ENCODE peak calls at places on chromosomes 5 and 9, in seven cellular contexts. S, I, Y, V, E, M and X are unnamed samples.

GRCh38 chr9:79221084-79221483 is 350.7 kb upstream of the TLE4 start:
- DNase-seq in E (no peak), S (no peak), I (no peak), M (no peak), Y (no peak), V (no peak), X (peak; percentile 87)

GRCh38 chr5:68479524-68479923 is 264.0 kb downstream of the PIK3R1 start:
- DNase-seq in V (no peak), I (peak; percentile 22), S (no peak), M (no peak), E (no peak), Y (no peak), X (no peak)

GRCh38 chr5:142432369-142432863 is 107.6 kb upstream of the SPRY4 start:
- DNase-seq in V (no peak), I (peak; percentile 25), Y (no peak), E (peak; percentile 72), M (peak; percentile 41), S (no peak), X (no peak)

GRCh38 chr5:154395407-154396106 is 50.2 kb upstream of the SAP30L start:
- DNase-seq in I (no peak), V (no peak), Y (no peak), S (no peak), M (no peak), E (peak; percentile 47), X (no peak)

GRCh38 chr5:142874537-142874936 is 104.4 kb downstream of the ARHGAP26 start:
- DNase-seq in S (no peak), Y (no peak), E (peak; percentile 95), I (peak; percentile 74), M (peak; percentile 84), V (peak; percentile 64), X (peak; percentile 37)

GRCh38 chr5:132074772-132075718 is 1.5 kb downstream of the CSF2 start:
- DNase-seq in I (no peak), E (no peak), V (no peak), S (no peak), Y (no peak), M (peak; percentile 88), X (no peak)

GRCh38 chr5:139391570-139392323 is 2.0 kb upstream of the MZB1 start:
- DNase-seq in Y (no peak), V (no peak), M (no peak), E (peak; percentile 71), I (no peak), S (no peak), X (no peak)

GRCh38 chr5:91425046-91425445 is 41.9 kb upstream of the ARRDC3 start:
- DNase-seq in E (no peak), M (no peak), I (no peak), S (no peak), Y (no peak), V (no peak), X (no peak)

GRCh38 chr9:13139641-13140171 is 139.8 kb downstream of the MPDZ start:
- DNase-seq in Y (no peak), I (no peak), V (no peak), S (no peak), M (no peak), E (no peak), X (peak; percentile 92)

GRCh38 chr5:153965102-153965645 is 73.5 kb downstream of the FAM114A2 start:
- DNase-seq in Y (no peak), V (peak; percentile 32), M (no peak), S (no peak), E (peak; percentile 16), I (no peak), X (peak; percentile 18)

GRCh38 chr5:73129143-73129542 is 8.8 kb downstream of the TMEM171 start:
- DNase-seq in V (no peak), E (no peak), Y (no peak), I (no peak), S (no peak), M (no peak), X (no peak)

GRCh38 chr5:173628501-173628900 is 12.1 kb upstream of the BOD1 start:
- DNase-seq in S (no peak), V (no peak), E (no peak), I (no peak), Y (no peak), M (no peak), X (no peak)

GRCh38 chr9:2418619-2419018 is 203.0 kb upstream of the VLDLR start:
- DNase-seq in E (no peak), S (no peak), V (no peak), Y (no peak), M (no peak), I (no peak), X (peak; percentile 39)

GRCh38 chr9:130732131-130732530 is 38.6 kb downstream of the EXOSC2 start:
- DNase-seq in S (no peak), I (no peak), V (no peak), Y (no peak), M (no peak), E (no peak), X (no peak)

GRCh38 chr5:134511796-134512660 is 13.4 kb upstream of the JADE2 start:
- DNase-seq in S (no peak), I (peak; percentile 72), E (peak; percentile 73), Y (peak; percentile 46), V (peak; percentile 94), M (peak; percentile 73), X (peak; percentile 40)
- TF ChIP-seq CTCF in S (peak; percentile 22), I (peak; percentile 54), E (peak; percentile 56), Y (no peak), V (no peak), M (no peak), X (no peak)

DNA sequence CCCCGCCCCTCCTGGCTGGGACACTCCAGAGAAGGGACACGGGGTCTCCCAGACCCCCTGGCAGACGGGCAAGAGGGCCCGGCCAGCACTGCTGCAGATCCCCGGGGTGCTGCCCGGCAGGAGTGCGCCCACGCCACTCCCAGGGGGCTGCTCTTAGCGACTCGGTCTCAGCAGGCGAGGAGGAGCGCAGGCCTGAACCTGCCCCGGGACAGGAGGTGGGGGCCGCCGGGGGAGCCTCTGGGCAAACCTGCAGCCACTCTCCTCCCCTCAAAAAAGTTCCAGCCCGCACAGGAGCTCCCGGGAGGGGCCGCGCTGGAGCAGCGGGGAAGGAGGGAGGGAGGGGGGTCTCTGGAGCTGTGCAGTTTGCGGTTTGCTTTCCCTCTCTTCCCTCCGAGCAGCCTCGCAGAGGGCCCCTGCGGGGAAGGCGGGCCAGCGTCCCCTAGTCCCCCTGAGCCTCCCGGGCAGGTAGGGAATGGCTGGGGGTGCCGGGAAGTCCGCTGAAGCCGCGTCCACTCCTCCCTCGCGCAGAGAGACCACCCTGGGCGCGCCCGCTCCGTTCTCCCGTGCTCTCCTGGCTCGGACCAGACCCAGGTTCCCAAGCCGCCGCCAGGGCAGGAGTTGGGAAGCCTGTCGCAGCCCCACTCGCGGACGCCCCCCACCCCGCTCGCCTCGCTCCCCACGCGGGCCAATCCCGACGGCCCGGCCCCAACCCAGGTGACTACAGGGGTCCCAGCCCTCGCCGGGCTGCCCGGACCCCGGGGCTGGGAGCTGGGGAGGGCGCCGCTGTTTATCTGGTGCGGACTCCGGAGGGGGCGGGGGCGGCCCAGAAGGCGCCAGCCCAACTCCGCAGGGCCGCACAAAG is 44.2 kb downstream of the NACC2 start:
- DNase-seq in I (no peak), V (no peak), Y (no peak), M (no peak), E (no peak), S (no peak), X (no peak)
- TF ChIP-seq CTCF in I (no peak), V (no peak), Y (no peak), M (no peak), E (no peak), S (no peak), X (no peak)

GRCh38 chr5:172596638-172597231 is 44.3 kb upstream of the NEURL1B start:
- DNase-seq in S (no peak), Y (no peak), E (no peak), M (no peak), V (no peak), I (no peak), X (no peak)

GRCh38 chr5:172594867-172595466 is 46.1 kb upstream of the NEURL1B start:
- DNase-seq in E (no peak), S (no peak), Y (no peak), M (no peak), I (peak; percentile 2), V (no peak), X (no peak)

GRCh38 chr5:172597755-172598155 is 43.3 kb upstream of the NEURL1B start:
- DNase-seq in M (no peak), E (peak; percentile 42), V (no peak), Y (no peak), I (peak; percentile 48), S (no peak), X (no peak)

GRCh38 chr5:172594431-172594830 is 46.6 kb upstream of the NEURL1B start:
- DNase-seq in I (peak; percentile 8), M (no peak), Y (no peak), V (no peak), S (no peak), E (no peak), X (no peak)

DNA sequence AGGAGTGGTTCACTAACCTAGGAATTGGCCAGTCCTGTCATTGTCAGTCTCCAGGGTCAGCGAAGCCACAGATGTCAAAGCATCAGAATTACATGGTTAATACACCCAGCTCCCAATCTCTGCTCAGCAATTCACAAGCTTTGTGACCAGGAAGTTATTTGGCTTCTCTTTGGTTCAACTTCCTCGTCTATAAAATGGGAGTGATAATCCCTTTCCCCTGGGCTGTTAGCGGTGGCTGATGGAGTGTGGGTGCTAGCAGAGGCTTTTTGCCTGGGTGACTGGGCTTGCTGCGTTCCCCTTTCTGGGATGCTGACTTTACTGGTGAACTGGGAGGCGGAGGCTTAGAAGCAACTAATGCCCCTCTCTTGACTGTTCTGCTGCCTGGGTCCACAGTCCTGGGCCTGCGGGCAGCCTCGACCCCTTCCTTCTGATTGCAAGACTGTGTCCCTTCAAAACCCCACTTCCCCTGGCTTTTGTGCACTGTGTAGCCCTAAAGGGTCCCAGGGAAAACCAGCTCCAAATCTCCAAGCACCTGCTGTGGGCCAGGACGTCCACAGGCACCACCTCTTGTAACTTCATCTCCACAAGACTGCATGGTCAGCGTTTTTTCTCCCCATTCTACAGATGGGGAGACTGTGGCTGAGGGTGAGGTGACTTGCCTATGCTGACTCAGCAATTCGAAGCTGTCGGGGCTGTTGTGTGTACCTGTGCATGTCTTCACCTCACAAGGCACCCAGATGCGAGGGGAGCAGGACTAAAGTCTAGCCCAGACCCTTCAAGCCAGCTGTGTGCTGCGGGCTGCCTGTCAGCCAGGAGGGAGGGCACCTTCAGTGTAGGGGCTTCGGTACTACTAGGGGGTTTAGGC is 45.2 kb upstream of the NEURL1B start:
- DNase-seq in M (no peak), I (peak; percentile 5), E (no peak), V (no peak), Y (no peak), S (no peak), X (no peak)
- TF ChIP-seq CTCF in M (no peak), I (no peak), E (no peak), V (no peak), Y (no peak), S (no peak), X (no peak)

DNA sequence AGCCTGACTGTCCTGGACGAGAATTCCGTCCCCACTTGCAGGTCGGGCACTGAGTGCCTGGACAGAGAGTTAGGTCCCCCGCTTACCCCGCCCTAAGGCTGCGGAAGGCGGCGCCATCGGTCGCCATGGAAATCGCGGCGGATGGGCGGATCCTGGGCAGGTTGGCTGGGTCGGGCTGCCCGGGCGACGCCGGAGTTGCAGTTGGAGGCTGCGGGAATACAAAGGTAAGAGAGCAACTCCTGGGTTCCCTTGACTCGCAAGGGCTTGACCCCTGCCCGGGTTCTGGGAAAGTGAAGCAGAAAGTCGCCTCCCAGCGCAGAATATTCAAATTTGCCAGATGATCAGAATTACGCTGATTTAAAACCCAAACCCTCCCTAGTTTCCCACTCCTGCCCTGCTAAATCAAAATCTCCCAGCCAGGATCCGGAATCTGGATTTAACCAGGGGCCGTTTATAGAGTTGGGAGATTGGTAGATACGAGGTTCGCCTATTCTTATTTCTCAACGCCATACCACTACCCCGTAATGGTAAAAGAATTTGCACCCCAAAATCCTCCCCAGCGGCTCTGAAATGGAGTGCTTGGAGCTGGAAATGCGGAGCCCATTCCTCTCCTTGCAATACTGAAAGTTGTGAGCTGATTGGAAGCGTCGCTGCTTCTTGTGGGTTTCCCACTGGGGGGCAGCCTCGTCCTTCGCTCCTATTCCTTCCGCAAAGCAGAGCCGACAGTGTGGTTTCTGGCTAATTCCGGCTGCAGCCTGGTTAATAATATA is 156.4 kb upstream of the RASEF start:
- DNase-seq in V (peak; percentile 75), Y (peak; percentile 32), E (peak; percentile 73), S (peak; percentile 35), I (peak; percentile 79), M (peak; percentile 85), X (peak; percentile 64)
- TF ChIP-seq CTCF in V (no peak), Y (no peak), E (peak; percentile 40), S (no peak), I (peak; percentile 91), M (peak; percentile 43), X (peak; percentile 31)